ENCODE peak calls at places on chromosomes 6 and 20, in nine cellular contexts. P is cardiac muscle cell, Y is osteoblast, F is astrocyte, X is adrenal gland, O is heart right ventricle, L is spleen, K is upper lobe of right lung, D is Panc1. S is an unnamed sample.

GRCh38 chr6:89951574-89952360 is 57.5 kb downstream of the GJA10 start:
- DNase-seq in P (peak; percentile 40), Y (no peak), F (peak; percentile 71), X (no peak), O (no peak), L (no peak), K (no peak), D (no peak), S (no peak)

GRCh38 chr20:11651138-11651537 is 266.6 kb upstream of the BTBD3 start:
- DNase-seq in P (no peak), Y (no peak), F (no peak), X (no peak), O (no peak), L (no peak), K (no peak), D (no peak), S (no peak)

GRCh38 chr6:148968636-148969270 is 221.9 kb downstream of the UST start:
- DNase-seq in P (no peak), Y (no peak), F (peak; percentile 55), X (no peak), O (no peak), L (no peak), K (no peak), D (no peak), S (no peak)

GRCh38 chr6:87351583-87351982 is 7.0 kb downstream of the C6orf163 start:
- DNase-seq in P (no peak), Y (no peak), F (no peak), X (no peak), O (no peak), L (no peak), K (no peak), D (no peak), S (no peak)

GRCh38 chr20:5870462-5871021 is 79.8 kb downstream of the TRMT6 start:
- DNase-seq in P (no peak), Y (no peak), F (no peak), X (no peak), O (no peak), L (no peak), K (no peak), D (no peak), S (peak; percentile 13)

GRCh38 chr6:20236899-20237600 is 24.8 kb upstream of the MBOAT1 start:
- DNase-seq in P (no peak), Y (no peak), F (no peak), X (no peak), O (no peak), L (no peak), K (no peak), D (no peak), S (no peak)

GRCh38 chr6:41823178-41823577 is 35.7 kb downstream of the TOMM6 start:
- DNase-seq in P (no peak), Y (no peak), F (no peak), X (no peak), O (no peak), L (no peak), K (no peak), D (no peak), S (no peak)

GRCh38 chr6:93727447-93727846 is 308.1 kb upstream of the EPHA7 start:
- DNase-seq in P (no peak), Y (no peak), F (no peak), X (no peak), O (no peak), L (no peak), K (no peak), D (peak; percentile 22), S (no peak)

GRCh38 chr20:36339646-36340592 is 33.8 kb downstream of the DLGAP4 start:
- DNase-seq in P (no peak), Y (no peak), F (no peak), X (no peak), O (no peak), L (peak; percentile 62), K (no peak), D (no peak), S (no peak)

GRCh38 chr20:1567392-1568165 is 10.1 kb upstream of the SIRPD start:
- DNase-seq in P (peak; percentile 33), Y (peak; percentile 38), F (peak; percentile 60), X (no peak), O (no peak), L (no peak), K (no peak), D (no peak), S (no peak)

DNA sequence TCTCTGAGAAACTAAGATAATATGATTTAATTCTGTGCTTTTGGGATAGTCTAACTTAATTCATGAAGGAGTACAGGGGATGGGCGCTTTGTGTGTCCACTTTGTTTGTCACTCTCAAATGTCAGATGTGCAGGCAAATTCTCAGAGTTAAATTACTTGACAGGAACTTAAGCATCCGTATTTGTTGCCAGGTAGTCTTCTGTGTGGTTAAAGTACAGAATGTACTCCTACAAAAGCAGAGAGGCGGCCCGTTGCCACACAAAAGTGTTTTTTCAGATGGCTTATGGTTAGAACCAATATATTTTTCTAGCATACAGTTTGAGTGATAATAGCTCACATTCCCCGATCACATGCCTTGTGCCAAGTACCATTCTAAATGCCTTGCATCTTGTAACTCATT is 234.4 kb downstream of the LAMA2 start:
- DNase-seq in P (no peak), Y (peak; percentile 52), F (no peak), X (no peak), O (no peak), L (no peak), K (no peak), D (no peak), S (no peak)
- H3K27ac ChIP-seq in P (no peak overlapping the region), Y (no peak overlapping the region), F (no peak overlapping the region), X (no peak overlapping the region), O (no peak overlapping the region), L (no peak overlapping the region), K (no peak overlapping the region), D (no peak overlapping the region), S (no peak overlapping the region)

GRCh38 chr20:60634773-60635172 is 617.3 kb upstream of the CDH4 start:
- DNase-seq in P (no peak), Y (peak; percentile 38), F (no peak), X (no peak), O (no peak), L (no peak), K (no peak), D (no peak), S (no peak)
- H3K9me3 ChIP-seq in P (no peaks in the 10 kb centered on the region), Y (no peaks in the 10 kb centered on the region), F (peaks cover 2% of the 10 kb centered on the region), X (no peaks in the 10 kb centered on the region), O (no peaks in the 10 kb centered on the region), L (no peaks in the 10 kb centered on the region), K (no peaks in the 10 kb centered on the region), D (no peaks in the 10 kb centered on the region), S (peaks cover 5% of the 10 kb centered on the region)

GRCh38 chr6:46454691-46455090 is 36.6 kb downstream of the RCAN2 start:
- DNase-seq in P (no peak), Y (no peak), F (no peak), X (no peak), O (no peak), L (no peak), K (no peak), D (no peak), S (no peak)
- H3K36me3 ChIP-seq in P (peaks cover 2% of the 10 kb centered on the region), Y (no peaks in the 10 kb centered on the region), F (no peaks in the 10 kb centered on the region), X (no peaks in the 10 kb centered on the region), O (no peaks in the 10 kb centered on the region), L (no peaks in the 10 kb centered on the region), K (no peaks in the 10 kb centered on the region), D (no peaks in the 10 kb centered on the region), S (no peaks in the 10 kb centered on the region)

GRCh38 chr6:163735076-163735475 is 320.6 kb downstream of the QKI start:
- DNase-seq in P (no peak), Y (no peak), F (no peak), X (no peak), O (no peak), L (peak; percentile 52), K (no peak), D (no peak), S (no peak)
- H3K27ac ChIP-seq in P (no peak overlapping the region), Y (no peak overlapping the region), F (no peak overlapping the region), X (no peak overlapping the region), O (no peak overlapping the region), L (no peak overlapping the region), K (no peak overlapping the region), D (no peak overlapping the region), S (no peak overlapping the region)

GRCh38 chr6:106807946-106808611 is 166.4 kb downstream of the CD24 start:
- DNase-seq in P (no peak), Y (no peak), F (no peak), X (no peak), O (no peak), L (no peak), K (no peak), D (no peak), S (no peak)
- H3K9me3 ChIP-seq in P (no peaks in the 10 kb centered on the region), Y (peaks cover 14% of the 10 kb centered on the region), F (peaks cover 20% of the 10 kb centered on the region), X (no peaks in the 10 kb centered on the region), O (peaks cover 17% of the 10 kb centered on the region), L (peaks cover 54% of the 10 kb centered on the region), K (peaks cover 33% of the 10 kb centered on the region), D (peaks cover 34% of the 10 kb centered on the region), S (peaks cover 10% of the 10 kb centered on the region)

DNA sequence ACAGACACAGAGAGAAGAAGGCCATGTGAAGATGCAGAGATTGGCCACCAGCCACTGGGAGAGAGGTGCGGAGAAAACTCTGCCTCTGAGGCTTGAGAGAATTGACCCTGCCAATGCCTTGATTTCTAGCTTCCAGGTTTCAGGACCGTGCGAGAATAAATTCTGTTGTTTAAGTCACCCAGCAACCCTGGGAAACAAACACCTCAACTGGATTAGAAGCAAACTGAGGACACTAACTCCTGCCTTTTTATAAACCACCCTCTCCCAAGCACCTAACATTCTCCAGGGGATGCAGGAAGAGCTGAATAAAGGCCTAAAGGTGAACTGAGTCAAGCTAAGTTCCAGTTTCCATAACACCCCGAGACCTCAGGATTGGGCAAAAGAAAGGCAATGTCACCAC is 136.1 kb downstream of the ANKRD60 start:
- DNase-seq in P (no peak), Y (no peak), F (no peak), X (no peak), O (no peak), L (no peak), K (no peak), D (no peak), S (no peak)
- H3K36me3 ChIP-seq in P (no peaks in the 10 kb centered on the region), Y (no peaks in the 10 kb centered on the region), F (no peaks in the 10 kb centered on the region), X (no peaks in the 10 kb centered on the region), O (no peaks in the 10 kb centered on the region), L (no peaks in the 10 kb centered on the region), K (no peaks in the 10 kb centered on the region), D (no peaks in the 10 kb centered on the region), S (no peaks in the 10 kb centered on the region)